ENCODE peak calls at places on chromosome 12, in seven cellular contexts. W, H, Q, B, N, Y and X are unnamed samples.

GRCh38 chr12:120928864-120929652 is 24.9 kb upstream of the SPPL3 start:
- DNase-seq in W (no peak), H (no peak), Q (no peak), B (no peak), N (peak; percentile 51), Y (no peak), X (no peak)

GRCh38 chr12:80837342-80837978 is 100.3 kb downstream of the LIN7A start:
- DNase-seq in W (peak; percentile 46), H (peak; percentile 83), Q (no peak), B (peak; percentile 78), N (no peak), Y (peak; percentile 21), X (no peak)

GRCh38 chr12:119069029-119069731 is 87.8 kb downstream of the SRRM4 start:
- DNase-seq in W (no peak), H (no peak), Q (no peak), B (no peak), N (no peak), Y (no peak), X (no peak)

GRCh38 chr12:56087220-56087619 is 7.3 kb downstream of the ERBB3 start:
- DNase-seq in W (no peak), H (no peak), Q (peak; percentile 90), B (peak; percentile 41), N (no peak), Y (no peak), X (no peak)

GRCh38 chr12:79549531-79550271 is 141.1 kb downstream of the PAWR start:
- DNase-seq in W (no peak), H (peak; percentile 35), Q (no peak), B (no peak), N (no peak), Y (no peak), X (no peak)

GRCh38 chr12:76486011-76486410 is 73.6 kb downstream of the OSBPL8 start:
- DNase-seq in W (no peak), H (no peak), Q (no peak), B (no peak), N (no peak), Y (no peak), X (no peak)

GRCh38 chr12:69008510-69008909 is 75.5 kb upstream of the CPM start:
- DNase-seq in W (no peak), H (peak; percentile 62), Q (no peak), B (peak; percentile 45), N (no peak), Y (no peak), X (no peak)

GRCh38 chr12:20624718-20625117 is 70.4 kb upstream of the SLCO1C1 start:
- DNase-seq in W (no peak), H (peak; percentile 39), Q (no peak), B (peak; percentile 46), N (no peak), Y (no peak), X (no peak)

GRCh38 chr12:91307957-91308705 is 125.5 kb upstream of the DCN start:
- DNase-seq in W (no peak), H (no peak), Q (no peak), B (no peak), N (no peak), Y (no peak), X (no peak)

GRCh38 chr12:30930238-30931010 is 3.9 kb downstream of the TSPAN11 start:
- DNase-seq in W (no peak), H (no peak), Q (no peak), B (no peak), N (no peak), Y (no peak), X (no peak)

GRCh38 chr12:53985900-53986685 is 1.1 kb downstream of the HOXC10 start:
- DNase-seq in W (no peak), H (no peak), Q (no peak), B (no peak), N (no peak), Y (no peak), X (no peak)

GRCh38 chr12:113136128-113136989 is 798 bp upstream of the RASAL1 start:
- DNase-seq in W (no peak), H (no peak), Q (peak; percentile 1), B (no peak), N (no peak), Y (no peak), X (no peak)

GRCh38 chr12:97500537-97500936 is 37.9 kb downstream of the RMST start:
- DNase-seq in W (no peak), H (no peak), Q (no peak), B (no peak), N (no peak), Y (no peak), X (no peak)

GRCh38 chr12:114166360-114166759 is 200.2 kb upstream of the RBM19 start:
- DNase-seq in W (peak; percentile 17), H (peak; percentile 52), Q (peak; percentile 38), B (peak; percentile 76), N (no peak), Y (no peak), X (no peak)

GRCh38 chr12:81077686-81078441 is at the start of gene ACSS3:
- DNase-seq in W (no peak), H (peak; percentile 32), Q (peak; percentile 78), B (peak; percentile 40), N (no peak), Y (peak; percentile 71), X (no peak)

GRCh38 chr12:23185346-23185745 is 560.4 kb downstream of the ETNK1 start:
- DNase-seq in W (no peak), H (no peak), Q (no peak), B (no peak), N (no peak), Y (no peak), X (no peak)

GRCh38 chr12:128726866-128727265 is 96.9 kb downstream of the SLC15A4 start:
- DNase-seq in W (no peak), H (no peak), Q (no peak), B (no peak), N (no peak), Y (no peak), X (no peak)

GRCh38 chr12:108548954-108549521 is 11.9 kb downstream of the SART3 start:
- DNase-seq in W (peak; percentile 69), H (no peak), Q (no peak), B (no peak), N (no peak), Y (no peak), X (no peak)

GRCh38 chr12:480831-481230 is 21.1 kb downstream of the B4GALNT3 start:
- DNase-seq in W (no peak), H (peak; percentile 18), Q (peak; percentile 77), B (peak; percentile 31), N (no peak), Y (peak; percentile 46), X (no peak)

GRCh38 chr12:57621497-57622292 is 10.5 kb downstream of the ARHGEF25 start:
- DNase-seq in W (peak; percentile 52), H (peak; percentile 27), Q (peak; percentile 56), B (peak; percentile 16), N (peak; percentile 67), Y (peak; percentile 80), X (peak; percentile 87)

GRCh38 chr12:2358986-2359658 is 306.3 kb downstream of the CACNA1C start:
- DNase-seq in W (no peak), H (no peak), Q (no peak), B (peak; percentile 39), N (no peak), Y (no peak), X (no peak)
- TF ChIP-seq CTCF in W (no peak), H (no peak), Q (no peak), B (peak; percentile 14), N (no peak), Y (no peak), X (peak; percentile 1)

DNA sequence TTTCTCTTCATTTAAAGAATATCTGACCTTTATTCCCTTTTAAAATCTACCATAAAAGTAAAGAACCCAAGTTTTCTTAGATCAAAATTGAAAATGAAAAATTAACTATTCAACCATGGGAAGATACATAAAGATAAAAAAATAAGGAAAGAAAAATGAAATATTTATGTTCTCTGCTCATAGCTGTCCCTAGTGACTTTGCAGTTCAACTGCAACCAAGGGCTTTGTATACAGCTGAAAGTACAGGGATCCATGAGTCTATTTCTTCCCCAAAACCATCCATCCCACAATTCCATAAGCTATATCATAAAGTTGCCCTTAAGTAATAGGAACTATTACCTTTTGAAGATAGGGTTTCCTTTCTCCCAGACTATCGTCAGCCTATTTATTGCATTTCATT is 113.1 kb downstream of the ITPR2 start:
- DNase-seq in W (no peak), H (peak; percentile 21), Q (no peak), B (no peak), N (no peak), Y (no peak), X (no peak)
- TF ChIP-seq CTCF in W (no peak), H (peak; percentile 31), Q (no peak), B (peak; percentile 31), N (peak; percentile 22), Y (no peak), X (no peak)

GRCh38 chr12:67025543-67026114 is 243.5 kb upstream of the CAND1 start:
- DNase-seq in W (peak; percentile 47), H (peak; percentile 30), Q (no peak), B (peak; percentile 21), N (no peak), Y (peak; percentile 13), X (no peak)
- TF ChIP-seq CTCF in W (peak; percentile 73), H (peak; percentile 76), Q (peak; percentile 58), B (peak; percentile 79), N (peak; percentile 82), Y (no peak), X (peak; percentile 80)

GRCh38 chr12:52362118-52362726 is 5.1 kb downstream of the KRT85 start:
- DNase-seq in W (peak; percentile 9), H (no peak), Q (no peak), B (no peak), N (peak; percentile 7), Y (no peak), X (no peak)
- TF ChIP-seq CTCF in W (peak; percentile 29), H (peak; percentile 28), Q (no peak), B (peak; percentile 32), N (no peak), Y (no peak), X (no peak)

GRCh38 chr12:3882896-3883564 is 9.8 kb upstream of the PARP11 start:
- DNase-seq in W (peak; percentile 19), H (peak; percentile 29), Q (no peak), B (peak; percentile 31), N (no peak), Y (no peak), X (no peak)
- TF ChIP-seq CTCF in W (peak; percentile 13), H (peak; percentile 34), Q (no peak), B (peak; percentile 36), N (no peak), Y (no peak), X (no peak)